ENCODE peak calls at places on chromosomes 2 and 18, in ten cellular contexts. One of them, this sample, is unnamed.

GRCh38 chr18:35463050-35463449 is 34.7 kb downstream of the INO80C start:
- DNase-seq in uterus: no peak
- DNase-seq in K562: no peak
- DNase-seq in body of pancreas: no peak
- DNase-seq in GM12892: no peak
- DNase-seq in heart left ventricle: no peak
- DNase-seq in transverse colon: no peak
- DNase-seq in gastrocnemius medialis: no peak
- DNase-seq in adrenal gland: peak
- DNase-seq in IMR-90: no peak
- DNase-seq in this sample: no peak

GRCh38 chr2:5683471-5683870 is 8.7 kb upstream of the SOX11 start:
- DNase-seq in uterus: no peak
- DNase-seq in K562: no peak
- DNase-seq in body of pancreas: no peak
- DNase-seq in GM12892: no peak
- DNase-seq in heart left ventricle: no peak
- DNase-seq in transverse colon: no peak
- DNase-seq in gastrocnemius medialis: no peak
- DNase-seq in adrenal gland: no peak
- DNase-seq in IMR-90: no peak
- DNase-seq in this sample: no peak

GRCh38 chr2:130744287-130745117 is 10.8 kb upstream of the AMER3 start:
- DNase-seq in uterus: no peak
- DNase-seq in K562: no peak
- DNase-seq in body of pancreas: peak
- DNase-seq in GM12892: no peak
- DNase-seq in heart left ventricle: no peak
- DNase-seq in transverse colon: peak
- DNase-seq in gastrocnemius medialis: no peak
- DNase-seq in adrenal gland: no peak
- DNase-seq in IMR-90: no peak
- DNase-seq in this sample: no peak

GRCh38 chr2:132581917-132582316 is 88.1 kb downstream of the LYPD1 start:
- DNase-seq in uterus: no peak
- DNase-seq in K562: no peak
- DNase-seq in body of pancreas: peak
- DNase-seq in GM12892: no peak
- DNase-seq in heart left ventricle: no peak
- DNase-seq in transverse colon: peak
- DNase-seq in gastrocnemius medialis: no peak
- DNase-seq in adrenal gland: no peak
- DNase-seq in IMR-90: no peak
- DNase-seq in this sample: no peak

GRCh38 chr2:169011698-169012097 is 19.4 kb downstream of the ABCB11 start:
- DNase-seq in uterus: no peak
- DNase-seq in K562: no peak
- DNase-seq in body of pancreas: no peak
- DNase-seq in GM12892: no peak
- DNase-seq in heart left ventricle: no peak
- DNase-seq in transverse colon: no peak
- DNase-seq in gastrocnemius medialis: no peak
- DNase-seq in adrenal gland: no peak
- DNase-seq in IMR-90: no peak
- DNase-seq in this sample: no peak

GRCh38 chr2:134975281-134976009 is 56.8 kb downstream of the CCNT2 start:
- DNase-seq in uterus: no peak
- DNase-seq in K562: no peak
- DNase-seq in body of pancreas: no peak
- DNase-seq in GM12892: no peak
- DNase-seq in heart left ventricle: no peak
- DNase-seq in transverse colon: peak
- DNase-seq in gastrocnemius medialis: no peak
- DNase-seq in adrenal gland: no peak
- DNase-seq in IMR-90: no peak
- DNase-seq in this sample: no peak

GRCh38 chr2:203728321-203728720 is 21.9 kb downstream of the CD28 start:
- DNase-seq in uterus: no peak
- DNase-seq in K562: no peak
- DNase-seq in body of pancreas: no peak
- DNase-seq in GM12892: no peak
- DNase-seq in heart left ventricle: no peak
- DNase-seq in transverse colon: no peak
- DNase-seq in gastrocnemius medialis: no peak
- DNase-seq in adrenal gland: no peak
- DNase-seq in IMR-90: no peak
- DNase-seq in this sample: no peak

GRCh38 chr2:41966431-41966893 is 81.4 kb upstream of the PKDCC start:
- DNase-seq in uterus: peak
- DNase-seq in K562: no peak
- DNase-seq in body of pancreas: peak
- DNase-seq in GM12892: no peak
- DNase-seq in heart left ventricle: peak
- DNase-seq in transverse colon: peak
- DNase-seq in gastrocnemius medialis: peak
- DNase-seq in adrenal gland: peak
- DNase-seq in IMR-90: peak
- DNase-seq in this sample: peak

GRCh38 chr2:73383036-73383435 is 2.6 kb upstream of the ALMS1 start:
- DNase-seq in uterus: no peak
- DNase-seq in K562: no peak
- DNase-seq in body of pancreas: no peak
- DNase-seq in GM12892: no peak
- DNase-seq in heart left ventricle: no peak
- DNase-seq in transverse colon: no peak
- DNase-seq in gastrocnemius medialis: no peak
- DNase-seq in adrenal gland: no peak
- DNase-seq in IMR-90: no peak
- DNase-seq in this sample: no peak

GRCh38 chr2:73386342-73386868 is 769 bp downstream of the ALMS1 start:
- DNase-seq in uterus: no peak
- DNase-seq in K562: no peak
- DNase-seq in body of pancreas: no peak
- DNase-seq in GM12892: no peak
- DNase-seq in heart left ventricle: no peak
- DNase-seq in transverse colon: no peak
- DNase-seq in gastrocnemius medialis: no peak
- DNase-seq in adrenal gland: no peak
- DNase-seq in IMR-90: no peak
- DNase-seq in this sample: no peak

GRCh38 chr2:73386894-73387636 is 1.4 kb downstream of the ALMS1 start:
- DNase-seq in uterus: no peak
- DNase-seq in K562: no peak
- DNase-seq in body of pancreas: no peak
- DNase-seq in GM12892: no peak
- DNase-seq in heart left ventricle: no peak
- DNase-seq in transverse colon: no peak
- DNase-seq in gastrocnemius medialis: no peak
- DNase-seq in adrenal gland: no peak
- DNase-seq in IMR-90: no peak
- DNase-seq in this sample: no peak

DNA sequence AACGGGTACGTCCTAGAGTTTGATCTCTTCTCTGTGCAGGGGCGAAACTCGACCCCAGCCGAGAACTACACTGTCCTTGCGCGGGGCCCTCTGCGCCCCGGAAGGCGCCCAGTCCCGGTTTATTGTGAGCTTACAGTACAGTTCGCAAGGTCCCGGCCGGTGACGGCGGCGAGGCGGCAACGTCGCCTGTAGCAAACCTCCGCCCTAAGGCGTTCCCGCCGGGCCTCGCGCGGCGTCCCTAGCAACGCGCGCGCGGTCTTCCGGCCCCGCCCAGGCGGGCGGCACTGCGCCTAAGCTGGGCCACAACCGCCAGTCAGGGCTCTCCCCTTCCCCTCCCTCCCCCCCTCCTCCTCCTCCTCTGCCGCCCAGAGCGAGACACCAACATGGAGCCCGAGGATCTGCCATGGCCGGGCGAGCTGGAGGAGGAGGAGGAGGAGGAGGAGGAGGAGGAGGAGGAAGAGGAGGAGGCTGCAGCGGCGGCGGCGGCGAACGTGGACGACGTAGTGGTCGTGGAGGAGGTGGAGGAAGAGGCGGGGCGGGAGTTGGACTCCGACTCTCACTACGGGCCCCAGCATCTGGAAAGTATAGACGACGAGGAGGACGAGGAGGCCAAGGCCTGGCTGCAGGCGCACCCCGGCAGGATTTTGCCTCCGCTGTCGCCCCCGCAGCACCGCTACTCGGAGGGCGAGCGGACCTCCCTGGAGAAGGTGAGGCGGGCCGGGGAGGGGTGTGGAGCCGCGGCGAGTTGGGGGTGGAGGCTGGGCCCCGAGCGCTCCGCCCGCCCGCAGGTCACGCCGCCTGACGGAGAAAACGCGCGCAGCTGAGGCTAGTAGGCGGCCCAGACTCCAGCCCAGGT is at the start of gene ALMS1:
- DNase-seq in uterus: peak
- DNase-seq in K562: peak
- DNase-seq in body of pancreas: peak
- DNase-seq in GM12892: peak
- DNase-seq in heart left ventricle: peak
- DNase-seq in transverse colon: peak
- DNase-seq in gastrocnemius medialis: peak
- DNase-seq in adrenal gland: peak
- DNase-seq in IMR-90: peak
- DNase-seq in this sample: peak
- TF ChIP-seq POLR2A in uterus: no peak
- TF ChIP-seq POLR2A in K562: peak
- TF ChIP-seq POLR2A in body of pancreas: peak
- TF ChIP-seq POLR2A in GM12892: peak
- TF ChIP-seq POLR2A in heart left ventricle: peak
- TF ChIP-seq POLR2A in transverse colon: peak
- TF ChIP-seq POLR2A in gastrocnemius medialis: peak
- TF ChIP-seq POLR2A in adrenal gland: peak
- TF ChIP-seq POLR2A in IMR-90: peak
- TF ChIP-seq POLR2A in this sample: peak

GRCh38 chr2:43218221-43218549 is 8.2 kb downstream of the ZFP36L2 start:
- DNase-seq in uterus: no peak
- DNase-seq in K562: no peak
- DNase-seq in body of pancreas: no peak
- DNase-seq in GM12892: no peak
- DNase-seq in heart left ventricle: no peak
- DNase-seq in transverse colon: no peak
- DNase-seq in gastrocnemius medialis: no peak
- DNase-seq in adrenal gland: no peak
- DNase-seq in IMR-90: peak
- DNase-seq in this sample: no peak

GRCh38 chr2:43220982-43221659 is 5.3 kb downstream of the ZFP36L2 start:
- DNase-seq in uterus: peak
- DNase-seq in K562: no peak
- DNase-seq in body of pancreas: peak
- DNase-seq in GM12892: no peak
- DNase-seq in heart left ventricle: peak
- DNase-seq in transverse colon: peak
- DNase-seq in gastrocnemius medialis: no peak
- DNase-seq in adrenal gland: peak
- DNase-seq in IMR-90: peak
- DNase-seq in this sample: no peak

GRCh38 chr2:43218550-43219382 is 7.6 kb downstream of the ZFP36L2 start:
- DNase-seq in uterus: no peak
- DNase-seq in K562: peak
- DNase-seq in body of pancreas: peak
- DNase-seq in GM12892: no peak
- DNase-seq in heart left ventricle: peak
- DNase-seq in transverse colon: peak
- DNase-seq in gastrocnemius medialis: no peak
- DNase-seq in adrenal gland: peak
- DNase-seq in IMR-90: peak
- DNase-seq in this sample: no peak

GRCh38 chr2:43220229-43220981 is 6.0 kb downstream of the ZFP36L2 start:
- DNase-seq in uterus: no peak
- DNase-seq in K562: no peak
- DNase-seq in body of pancreas: no peak
- DNase-seq in GM12892: no peak
- DNase-seq in heart left ventricle: no peak
- DNase-seq in transverse colon: no peak
- DNase-seq in gastrocnemius medialis: no peak
- DNase-seq in adrenal gland: no peak
- DNase-seq in IMR-90: peak
- DNase-seq in this sample: no peak

DNA sequence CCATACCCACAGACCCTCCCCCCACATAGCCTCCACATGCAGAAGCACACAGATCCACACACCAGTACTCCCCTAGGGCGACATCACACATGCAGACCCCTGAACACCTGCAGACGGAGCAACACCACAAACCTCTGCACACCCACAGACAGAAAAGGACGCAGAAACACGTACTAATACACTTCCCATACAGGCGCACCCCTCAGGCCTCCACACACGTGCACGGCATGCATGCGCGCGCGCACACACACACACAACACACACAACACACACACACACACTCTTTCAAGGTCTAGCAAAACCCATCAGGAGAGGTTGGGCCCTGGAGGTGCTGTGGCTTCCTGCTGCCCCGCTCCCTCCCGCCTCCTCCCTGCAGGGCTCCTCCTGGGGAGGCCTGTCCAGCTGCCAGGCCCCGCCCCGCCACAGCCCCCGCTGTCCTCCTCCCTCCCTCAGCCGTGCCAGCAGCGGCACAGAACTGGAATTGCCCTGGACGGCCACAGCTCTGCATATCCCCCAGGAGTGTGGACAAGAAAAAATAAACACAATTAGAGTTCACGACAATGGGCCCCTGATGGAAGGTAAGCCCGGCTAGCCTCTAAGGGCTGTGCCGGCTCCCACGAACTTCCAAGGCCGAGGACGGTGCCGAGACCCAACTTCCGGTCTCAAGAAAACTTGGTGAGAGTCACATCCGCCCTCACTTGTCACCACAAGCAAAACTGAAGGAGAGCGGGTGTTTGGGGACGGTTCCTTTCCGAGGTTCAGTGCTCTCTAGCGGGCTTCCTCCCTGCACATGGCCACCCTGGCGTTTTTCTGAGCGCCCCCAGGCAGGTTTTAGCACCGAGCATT is 6.8 kb downstream of the ZFP36L2 start:
- DNase-seq in uterus: peak
- DNase-seq in K562: peak
- DNase-seq in body of pancreas: peak
- DNase-seq in GM12892: peak
- DNase-seq in heart left ventricle: peak
- DNase-seq in transverse colon: peak
- DNase-seq in gastrocnemius medialis: peak
- DNase-seq in adrenal gland: peak
- DNase-seq in IMR-90: peak
- DNase-seq in this sample: peak
- TF ChIP-seq POLR2A in uterus: no peak
- TF ChIP-seq POLR2A in K562: peak
- TF ChIP-seq POLR2A in body of pancreas: peak
- TF ChIP-seq POLR2A in GM12892: peak
- TF ChIP-seq POLR2A in heart left ventricle: peak
- TF ChIP-seq POLR2A in transverse colon: peak
- TF ChIP-seq POLR2A in gastrocnemius medialis: peak
- TF ChIP-seq POLR2A in adrenal gland: no peak
- TF ChIP-seq POLR2A in IMR-90: no peak
- TF ChIP-seq POLR2A in this sample: peak

GRCh38 chr2:36355157-36355889 is at the start of gene CRIM1:
- DNase-seq in uterus: peak
- DNase-seq in K562: peak
- DNase-seq in body of pancreas: peak
- DNase-seq in GM12892: no peak
- DNase-seq in heart left ventricle: peak
- DNase-seq in transverse colon: peak
- DNase-seq in gastrocnemius medialis: peak
- DNase-seq in adrenal gland: peak
- DNase-seq in IMR-90: peak
- DNase-seq in this sample: peak
- TF ChIP-seq POLR2A in uterus: peak
- TF ChIP-seq POLR2A in K562: no peak
- TF ChIP-seq POLR2A in body of pancreas: peak
- TF ChIP-seq POLR2A in GM12892: no peak
- TF ChIP-seq POLR2A in heart left ventricle: peak
- TF ChIP-seq POLR2A in transverse colon: peak
- TF ChIP-seq POLR2A in gastrocnemius medialis: peak
- TF ChIP-seq POLR2A in adrenal gland: peak
- TF ChIP-seq POLR2A in IMR-90: peak
- TF ChIP-seq POLR2A in this sample: peak

DNA sequence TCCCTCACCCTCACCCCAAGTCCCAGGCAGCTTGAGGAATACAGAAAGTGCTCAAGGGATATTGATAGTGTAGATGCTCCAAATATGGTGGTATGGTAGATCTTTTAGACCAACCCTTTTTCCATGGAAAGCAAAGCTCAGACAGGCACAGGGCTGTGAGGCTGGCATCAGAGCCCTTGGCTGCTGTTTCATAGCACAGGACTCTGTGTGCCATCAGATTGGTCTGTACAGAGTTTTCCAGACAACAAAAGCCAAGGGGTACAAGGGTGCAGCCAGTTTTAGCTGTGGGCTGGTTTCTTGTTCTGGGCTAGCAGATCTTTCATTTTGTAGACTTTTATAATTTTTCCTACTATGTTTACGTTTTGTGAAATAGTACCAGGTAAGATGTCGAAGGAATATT is 296.9 kb upstream of the TNP1 start:
- DNase-seq in uterus: no peak
- DNase-seq in K562: no peak
- DNase-seq in body of pancreas: no peak
- DNase-seq in GM12892: no peak
- DNase-seq in heart left ventricle: no peak
- DNase-seq in transverse colon: no peak
- DNase-seq in gastrocnemius medialis: no peak
- DNase-seq in adrenal gland: no peak
- DNase-seq in IMR-90: no peak
- DNase-seq in this sample: no peak
- TF ChIP-seq POLR2A in uterus: no peak
- TF ChIP-seq POLR2A in K562: no peak
- TF ChIP-seq POLR2A in body of pancreas: no peak
- TF ChIP-seq POLR2A in GM12892: no peak
- TF ChIP-seq POLR2A in heart left ventricle: no peak
- TF ChIP-seq POLR2A in transverse colon: no peak
- TF ChIP-seq POLR2A in gastrocnemius medialis: no peak
- TF ChIP-seq POLR2A in adrenal gland: no peak
- TF ChIP-seq POLR2A in IMR-90: no peak
- TF ChIP-seq POLR2A in this sample: no peak

This sample was measured in H54.